ENCODE peak calls at places on chromosomes 13 and 19, in seven cellular contexts. M is A549; C is CD4-positive, alpha-beta T cell; P is left ventricle myocardium inferior; W is Caco-2; K is heart right ventricle; N is AG09319. B is an unnamed sample.

GRCh38 chr13:100855151-100855550 is 180.6 kb upstream of the TMTC4 start:
- DNase-seq in M (no peak), C (no peak), P (no peak), W (no peak), K (no peak), N (no peak), B (no peak)

GRCh38 chr13:45367358-45367757 is 26.4 kb upstream of the TPT1 start:
- DNase-seq in M (peak; percentile 63), C (peak; percentile 87), P (peak; percentile 28), W (peak; percentile 72), K (no peak), N (peak; percentile 60), B (no peak)

GRCh38 chr19:52941941-52942370 is 18.7 kb upstream of the ZNF888 start:
- DNase-seq in M (no peak), C (no peak), P (peak; percentile 27), W (peak; percentile 43), K (peak; percentile 22), N (no peak), B (no peak)

GRCh38 chr19:3294080-3294850 is 69.8 kb downstream of the CELF5 start:
- DNase-seq in M (no peak), C (no peak), P (no peak), W (no peak), K (no peak), N (no peak), B (no peak)

GRCh38 chr19:46080561-46080960 is 39.8 kb upstream of the IGFL4 start:
- DNase-seq in M (no peak), C (no peak), P (no peak), W (no peak), K (no peak), N (no peak), B (no peak)

GRCh38 chr13:113114511-113115362 is 7.9 kb upstream of the F10 start:
- DNase-seq in M (no peak), C (no peak), P (no peak), W (peak; percentile 35), K (no peak), N (no peak), B (no peak)

GRCh38 chr19:16920816-16921529 is 32.2 kb downstream of the F2RL3 start:
- DNase-seq in M (no peak), C (no peak), P (no peak), W (no peak), K (no peak), N (no peak), B (no peak)

GRCh38 chr13:112103971-112104872 is 37.3 kb downstream of the SOX1 start:
- DNase-seq in M (no peak), C (no peak), P (no peak), W (no peak), K (no peak), N (no peak), B (no peak)

GRCh38 chr19:7751157-7751783 is 3.9 kb upstream of the CD209 start:
- DNase-seq in M (no peak), C (no peak), P (no peak), W (no peak), K (no peak), N (no peak), B (no peak)

GRCh38 chr19:3774621-3775373 is 2.8 kb upstream of the RAX2 start:
- DNase-seq in M (no peak), C (no peak), P (no peak), W (no peak), K (no peak), N (no peak), B (peak; percentile 97)

GRCh38 chr13:48476215-48476614 is 56.7 kb downstream of the RCBTB2 start:
- DNase-seq in M (no peak), C (no peak), P (no peak), W (no peak), K (no peak), N (no peak), B (no peak)

GRCh38 chr19:36528921-36529518 is 949 bp upstream of the ZNF260 start:
- DNase-seq in M (peak; percentile 49), C (no peak), P (no peak), W (no peak), K (no peak), N (no peak), B (no peak)

GRCh38 chr19:47485210-47485609 is 1.2 kb upstream of the KPTN start:
- DNase-seq in M (no peak), C (no peak), P (no peak), W (no peak), K (no peak), N (no peak), B (no peak)

GRCh38 chr13:39734952-39735351 is 79.5 kb downstream of the COG6 start:
- DNase-seq in M (no peak), C (no peak), P (no peak), W (no peak), K (no peak), N (no peak), B (no peak)

DNA sequence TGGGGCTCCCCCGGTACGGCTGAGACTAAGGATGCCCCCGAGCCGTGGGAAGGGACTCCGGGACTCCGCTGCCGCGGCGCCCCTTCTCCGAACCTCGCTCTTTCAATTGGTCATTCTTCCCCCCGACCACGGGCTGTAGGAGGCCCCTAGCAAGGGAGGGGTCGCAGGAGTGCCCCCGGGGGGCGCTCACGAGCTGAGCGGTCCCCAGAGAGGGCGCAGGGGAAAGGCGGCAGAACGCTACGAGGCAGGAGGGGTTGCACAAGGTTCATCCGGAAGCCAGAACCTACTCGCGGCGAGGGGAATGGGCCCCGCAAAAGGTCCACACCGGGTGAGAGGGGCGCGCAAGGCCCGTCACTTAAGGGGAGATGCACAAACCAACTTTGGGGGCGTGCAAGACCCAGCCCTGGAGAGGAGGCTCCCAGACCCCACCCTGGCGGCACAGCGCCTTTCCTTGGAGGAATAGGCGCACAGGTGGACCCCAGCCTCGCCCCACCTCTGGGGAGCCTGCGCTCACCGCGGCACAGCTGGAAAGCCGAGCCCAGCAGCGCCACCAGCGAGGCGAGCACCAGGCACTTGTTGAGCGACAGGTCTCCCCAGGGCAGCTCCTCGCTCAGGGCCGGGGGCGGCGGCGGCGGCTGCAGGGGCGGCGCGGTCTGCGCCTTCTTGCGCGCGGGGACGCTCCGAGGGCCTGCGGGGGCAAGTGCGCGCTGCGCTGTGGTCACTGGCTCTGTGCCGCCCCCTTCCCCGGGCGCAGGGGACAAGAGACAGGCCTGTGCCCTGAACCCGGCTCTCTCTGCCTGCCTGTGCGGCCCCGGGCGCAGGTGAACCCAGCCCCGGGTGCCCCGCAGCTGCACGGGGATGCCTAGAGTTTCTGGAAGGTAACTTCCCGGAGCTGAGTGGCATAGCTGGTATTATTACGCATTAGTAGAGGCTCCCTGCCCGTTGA is 2.8 kb downstream of the JSRP1 start:
- DNase-seq in M (no peak), C (peak; percentile 55), P (no peak), W (no peak), K (no peak), N (no peak), B (no peak)
- TF ChIP-seq CTCF in M (no peak), C (peak; percentile 70), P (no peak), W (no peak), K (no peak), N (peak; percentile 16), B (peak; percentile 20)

DNA sequence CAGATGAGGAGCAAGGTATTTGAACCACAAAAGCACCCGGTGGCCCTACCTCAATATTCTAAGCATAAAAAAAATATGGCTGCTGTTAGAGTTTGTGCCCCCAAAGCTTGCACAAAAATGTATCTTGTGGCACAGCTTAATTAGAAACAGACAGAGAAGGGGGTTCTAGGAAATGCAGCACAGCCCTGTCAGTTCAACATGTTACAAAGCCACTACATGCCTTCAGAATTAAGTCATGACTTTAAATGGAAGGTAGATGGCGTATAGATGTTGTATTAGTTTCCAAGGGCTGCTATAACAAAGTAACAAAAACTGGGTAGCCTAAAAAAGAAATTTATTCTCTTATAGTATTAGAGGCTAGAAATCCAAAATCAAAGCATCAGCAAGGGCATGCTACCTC is 703.8 kb downstream of the DIAPH3 start:
- DNase-seq in M (no peak), C (no peak), P (no peak), W (no peak), K (no peak), N (no peak), B (no peak)
- TF ChIP-seq CTCF in M (no peak), C (no peak), P (no peak), W (no peak), K (no peak), N (no peak), B (no peak)

GRCh38 chr19:5767949-5768348 is 16.6 kb downstream of the PRR22 start:
- DNase-seq in M (no peak), C (no peak), P (no peak), W (no peak), K (no peak), N (no peak), B (no peak)

GRCh38 chr19:5762608-5763217 is 21.8 kb downstream of the PRR22 start:
- DNase-seq in M (no peak), C (no peak), P (no peak), W (no peak), K (no peak), N (no peak), B (no peak)

DNA sequence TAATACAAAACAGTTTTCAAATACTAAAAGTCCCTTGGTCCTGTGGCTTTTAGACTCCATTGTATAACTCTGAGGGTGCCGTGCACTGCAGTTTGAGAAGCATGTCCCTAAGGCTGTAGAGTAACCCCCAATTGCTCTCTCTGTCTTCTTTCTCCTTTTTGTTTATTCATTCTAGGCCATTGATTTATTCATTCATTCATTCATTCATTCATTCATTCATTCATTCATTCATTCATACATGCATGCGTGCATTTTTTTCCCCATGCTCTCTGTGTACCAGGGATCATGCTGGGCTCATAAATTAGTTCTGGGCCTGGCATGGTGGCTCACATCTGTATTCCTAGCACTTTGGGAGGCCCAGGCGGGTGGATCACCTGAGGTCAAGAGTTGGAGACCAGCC is 19.3 kb downstream of the PRR22 start:
- DNase-seq in M (no peak), C (no peak), P (no peak), W (no peak), K (no peak), N (no peak), B (no peak)
- TF ChIP-seq CTCF in M (no peak), C (no peak), P (no peak), W (no peak), K (no peak), N (no peak), B (no peak)

GRCh38 chr19:49664171-49665070 is 1.2 kb downstream of the IRF3 start:
- DNase-seq in M (peak; percentile 96), C (peak; percentile 90), P (peak; percentile 89), W (peak; percentile 95), K (peak; percentile 88), N (no peak), B (peak; percentile 96)
- TF ChIP-seq CTCF in M (no peak), C (no peak), P (peak; percentile 51), W (no peak), K (no peak), N (no peak), B (no peak)

GRCh38 chr13:88263808-88264207 is 592.6 kb downstream of the SLITRK5 start:
- DNase-seq in M (no peak), C (no peak), P (no peak), W (no peak), K (no peak), N (no peak), B (no peak)
- TF ChIP-seq CTCF in M (no peak), C (no peak), P (no peak), W (no peak), K (no peak), N (no peak), B (no peak)

B was measured in D721Med.